ENCODE peak calls at places on chromosomes 7 and 10, in nine cellular contexts. H is hypothalamus; R is K562; M is tibial nerve; O is immature natural killer cell; L is NCI-H1105; Q is esophagus muscularis mucosa; P is effector CD4-positive, alpha-beta T cell; K is T-helper 2 cell. I is an unnamed sample.

GRCh38 chr10:74921744-74922143 is 95.3 kb downstream of the KAT6B start:
- DNase-seq in H (no peak), R (peak), M (no peak), O (no peak), L (no peak), Q (no peak), P (no peak), K (no peak), I (no peak)

GRCh38 chr7:92135100-92135429 is 788 bp upstream of the CYP51A1 start:
- DNase-seq in H (peak), R (peak), M (peak), O (no peak), L (peak), Q (no peak), P (peak), K (no peak), I (peak)

GRCh38 chr7:98509836-98510235 is 107.2 kb upstream of the NPTX2 start:
- DNase-seq in H (no peak), R (no peak), M (no peak), O (no peak), L (no peak), Q (no peak), P (no peak), K (no peak), I (no peak)

GRCh38 chr7:105885386-105886111 is 9.2 kb upstream of the ATXN7L1 start:
- DNase-seq in H (peak), R (no peak), M (no peak), O (peak), L (peak), Q (no peak), P (no peak), K (no peak), I (peak)

GRCh38 chr7:22255342-22255741 is 101.6 kb downstream of the RAPGEF5 start:
- DNase-seq in H (no peak), R (no peak), M (no peak), O (no peak), L (no peak), Q (no peak), P (no peak), K (no peak), I (no peak)

GRCh38 chr7:74183653-74184450 is 9.7 kb downstream of the EIF4H start:
- DNase-seq in H (no peak), R (peak), M (no peak), O (peak), L (no peak), Q (no peak), P (peak), K (no peak), I (no peak)

GRCh38 chr7:23679898-23680416 is at the start of gene FAM221A:
- DNase-seq in H (peak), R (no peak), M (peak), O (peak), L (peak), Q (peak), P (peak), K (peak), I (peak)

GRCh38 chr10:111370101-111370500 is 293.3 kb downstream of the ADRA2A start:
- DNase-seq in H (no peak), R (no peak), M (no peak), O (no peak), L (no peak), Q (no peak), P (no peak), K (no peak), I (no peak)

GRCh38 chr7:84200859-84201258 is 6.3 kb upstream of the SEMA3A start:
- DNase-seq in H (no peak), R (no peak), M (no peak), O (no peak), L (no peak), Q (no peak), P (no peak), K (no peak), I (no peak)

GRCh38 chr7:11726251-11727155 is 105.5 kb downstream of the THSD7A start:
- DNase-seq in H (no peak), R (no peak), M (peak), O (no peak), L (no peak), Q (no peak), P (no peak), K (no peak), I (no peak)

GRCh38 chr10:117666965-117667364 is 124.4 kb downstream of the EMX2 start:
- DNase-seq in H (no peak), R (no peak), M (no peak), O (no peak), L (no peak), Q (no peak), P (no peak), K (no peak), I (no peak)

GRCh38 chr10:43041422-43042342 is 35.2 kb upstream of the RET start:
- DNase-seq in H (no peak), R (no peak), M (no peak), O (no peak), L (no peak), Q (peak), P (no peak), K (no peak), I (no peak)